ENCODE peak calls at places on chromosomes 3 and 15, in four cellular contexts. J, W, D and Z are unnamed samples.

GRCh38 chr3:156256256-156256655 is 135.9 kb downstream of the KCNAB1 start:
- DNase-seq in J (no peak), W (no peak), D (no peak), Z (no peak)

GRCh38 chr15:43390723-43391122 is 19.8 kb downstream of the TUBGCP4 start:
- DNase-seq in J (no peak), D (no peak), W (no peak), Z (no peak)

GRCh38 chr15:42157981-42158765 is 1.7 kb upstream of the PLA2G4F start:
- DNase-seq in W (peak; percentile 29), J (peak; percentile 54), D (no peak), Z (no peak)

GRCh38 chr15:63906266-63906584 is 72.5 kb upstream of the HERC1 start:
- DNase-seq in J (no peak), D (no peak), W (no peak), Z (no peak)

GRCh38 chr3:185630182-185630622 is 44.1 kb downstream of the SENP2 start:
- DNase-seq in J (peak; percentile 14), W (peak; percentile 48), D (peak; percentile 73), Z (peak; percentile 71)

GRCh38 chr15:39963806-39964205 is 29.9 kb downstream of the EIF2AK4 start:
- DNase-seq in W (no peak), D (no peak), J (no peak), Z (no peak)

GRCh38 chr3:159919873-159920272 is 68.8 kb upstream of the IL12A start:
- DNase-seq in J (peak; percentile 29), D (no peak), W (no peak), Z (no peak)

GRCh38 chr3:174955513-174956001 is 96.4 kb downstream of the NAALADL2 start:
- DNase-seq in J (peak; percentile 62), D (no peak), W (no peak), Z (no peak)

GRCh38 chr3:183189641-183190040 is 27.1 kb upstream of the LAMP3 start:
- DNase-seq in D (no peak), W (no peak), J (no peak), Z (no peak)

GRCh38 chr3:171056528-171056927 is 30.0 kb upstream of the SLC2A2 start:
- DNase-seq in J (peak; percentile 19), W (no peak), D (no peak), Z (no peak)

GRCh38 chr3:194250104-194251002 is 100.8 kb downstream of the CPN2 start:
- DNase-seq in D (peak; percentile 87), J (no peak), W (peak; percentile 67), Z (peak; percentile 92)

GRCh38 chr3:58647661-58648141 is 18.9 kb downstream of the FAM3D start:
- DNase-seq in D (no peak), W (no peak), J (peak; percentile 36), Z (no peak)

GRCh38 chr3:157089455-157090221 is 70.3 kb downstream of the CCNL1 start:
- DNase-seq in D (peak; percentile 27), W (peak; percentile 33), J (peak; percentile 35), Z (peak; percentile 52)

GRCh38 chr3:32848215-32848614 is 30.4 kb downstream of the TRIM71 start:
- DNase-seq in J (no peak), W (no peak), D (no peak), Z (no peak)

DNA sequence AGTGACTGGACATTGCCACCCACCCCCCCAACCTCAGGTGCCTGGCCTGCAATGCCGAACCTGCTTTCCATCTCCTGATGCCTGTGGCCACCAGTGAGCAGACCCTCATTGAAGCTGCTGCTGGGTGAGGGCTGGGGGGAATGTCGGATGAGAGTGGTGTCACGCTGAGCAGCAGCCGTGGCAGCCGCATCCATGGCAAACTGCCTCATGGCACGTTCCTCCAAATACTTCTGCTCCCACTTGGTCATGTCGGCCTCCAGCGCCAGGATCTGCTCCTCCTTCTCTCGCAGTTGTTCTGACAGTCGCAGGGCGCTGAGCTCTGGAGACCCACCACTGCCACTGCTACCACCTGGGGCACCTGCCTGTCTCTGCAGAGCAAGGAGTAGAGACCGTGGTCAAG is 14.2 kb downstream of the AMOTL2 start:
- DNase-seq in W (no peak), J (no peak), D (no peak), Z (peak; percentile 79)
- H3K4me1 ChIP-seq in W (peaks cover 47% of the 10 kb centered on the region), J (peaks cover 82% of the 10 kb centered on the region), D (peaks cover 79% of the 10 kb centered on the region), Z (peaks cover 57% of the 10 kb centered on the region)

DNA sequence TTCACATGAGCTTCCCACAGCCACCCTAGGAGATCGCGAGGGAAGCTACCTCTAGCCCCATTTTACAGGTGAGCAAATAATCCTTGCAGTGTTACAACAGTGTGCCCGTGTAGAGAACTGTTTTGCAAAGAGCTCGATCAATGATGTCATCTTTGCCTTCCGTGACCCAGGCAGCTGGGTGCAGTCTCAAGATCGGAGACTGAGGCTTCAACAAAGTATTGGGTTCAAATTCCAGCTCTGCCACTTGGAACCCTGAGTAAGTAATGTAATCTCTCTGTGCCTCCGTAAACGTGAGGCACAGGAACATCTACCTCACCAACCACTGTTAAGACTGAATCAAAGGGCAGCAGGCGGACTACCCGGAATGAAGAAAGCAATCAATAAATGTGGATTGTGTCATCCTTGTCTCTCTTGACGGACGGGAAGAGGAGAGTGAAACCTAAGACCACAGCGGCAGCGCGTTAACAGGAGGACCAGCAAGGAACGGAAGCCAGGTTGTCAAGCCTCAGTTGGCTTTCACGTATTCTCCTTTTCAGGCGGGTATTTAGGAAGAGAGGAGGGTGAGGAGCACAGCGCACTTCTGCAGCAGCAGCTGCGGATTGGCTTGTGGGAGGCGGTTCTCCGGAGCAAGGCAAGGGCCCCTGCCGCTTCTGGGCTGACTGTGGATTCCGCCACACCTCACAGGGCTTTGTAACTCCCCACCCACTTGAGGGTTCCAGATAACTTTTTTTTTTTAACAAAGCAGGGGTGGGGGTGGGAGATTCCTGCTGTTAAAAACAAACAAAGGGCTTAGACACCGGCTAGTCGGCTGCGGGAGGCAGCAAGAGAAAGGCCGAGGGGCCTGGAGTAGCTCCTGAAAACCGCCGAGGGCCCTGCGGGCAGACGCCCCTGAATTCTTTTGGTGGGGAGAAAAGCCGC is 1.5 kb upstream of the SMAD3 start:
- DNase-seq in D (peak; percentile 32), W (no peak), J (no peak), Z (peak; percentile 41)
- H3K4me3 ChIP-seq in D (no peak overlapping the region), W (no peak overlapping the region), J (no peak overlapping the region), Z (no peak overlapping the region)

GRCh38 chr3:152285509-152285908 is 16.8 kb downstream of the MBNL1 start:
- DNase-seq in W (no peak), J (no peak), D (no peak), Z (no peak)
- H3K4me1 ChIP-seq in W (peaks cover 10% of the 10 kb centered on the region), J (peaks cover 19% of the 10 kb centered on the region), D (peaks cover 68% of the 10 kb centered on the region), Z (peaks cover 6% of the 10 kb centered on the region)

GRCh38 chr15:67138946-67139855 is 73.8 kb downstream of the SMAD3 start:
- DNase-seq in W (no peak), D (no peak), J (no peak), Z (no peak)
- H3K4me3 ChIP-seq in W (peak overlapping the region; percentile 19), D (no peak overlapping the region), J (no peak overlapping the region), Z (peak overlapping the region; percentile 41)

DNA sequence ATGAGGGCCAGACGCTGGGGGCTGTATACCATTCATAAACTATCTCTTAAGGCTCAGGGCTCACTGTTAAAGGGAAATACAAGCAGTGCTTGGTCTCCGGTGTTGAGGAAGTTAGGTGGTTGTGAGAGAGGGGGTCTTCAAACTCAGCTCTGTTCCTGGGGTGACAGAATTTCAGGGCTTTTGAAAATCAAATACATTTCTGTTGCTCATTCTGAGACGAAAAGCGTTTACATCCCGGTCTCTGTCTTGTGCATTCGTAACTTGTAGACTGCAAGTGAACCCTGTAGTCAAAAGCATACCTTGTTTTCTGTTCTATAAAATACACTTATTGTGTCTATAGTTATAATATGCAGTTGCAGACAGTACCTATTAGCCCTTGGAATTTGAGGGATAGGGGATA is 1.7 kb downstream of the SLCO3A1 start:
- DNase-seq in D (no peak), J (no peak), W (no peak), Z (no peak)
- H3K4me1 ChIP-seq in D (peaks cover 51% of the 10 kb centered on the region), J (peaks cover 29% of the 10 kb centered on the region), W (peaks cover 14% of the 10 kb centered on the region), Z (peaks cover 27% of the 10 kb centered on the region)

GRCh38 chr15:65355173-65355982 is 22.4 kb downstream of the IGDCC3 start:
- DNase-seq in J (no peak), W (no peak), D (no peak), Z (peak; percentile 59)
- H3K4me3 ChIP-seq in J (peak overlapping the region; percentile 28), W (peak overlapping the region; percentile 8), D (peak overlapping the region; percentile 32), Z (peak overlapping the region; percentile 53)

GRCh38 chr15:101652098-101652782 is at the start of gene TM2D3:
- DNase-seq in W (peak; percentile 94), J (peak; percentile 92), D (peak; percentile 96), Z (peak; percentile 99)

GRCh38 chr15:101654191-101654590 is 2.0 kb upstream of the TM2D3 start:
- DNase-seq in J (no peak), W (no peak), D (no peak), Z (no peak)

GRCh38 chr15:101650145-101650544 is 2.0 kb downstream of the TM2D3 start:
- DNase-seq in W (no peak), J (no peak), D (no peak), Z (no peak)

GRCh38 chr15:101652783-101653430 is 726 bp upstream of the TM2D3 start:
- DNase-seq in D (no peak), J (peak; percentile 13), W (no peak), Z (peak; percentile 73)

DNA sequence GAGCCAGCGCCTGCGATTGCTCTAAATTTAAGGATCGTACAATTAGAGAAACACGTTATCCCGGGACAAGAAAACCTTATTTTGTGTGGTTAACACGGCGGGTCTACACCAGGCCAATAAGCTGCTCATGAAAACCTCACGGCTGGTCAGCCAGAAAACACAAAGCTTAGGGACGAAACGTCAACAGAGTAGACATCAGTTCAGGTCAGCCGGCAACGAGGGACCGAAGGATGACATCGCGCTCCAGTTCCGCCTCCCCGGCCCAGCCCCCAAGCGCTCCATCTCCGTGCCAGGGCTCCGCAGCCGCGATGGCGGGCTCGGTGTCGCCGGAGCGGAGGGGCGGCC is 456 bp downstream of the TM2D3 start:
- DNase-seq in W (peak; percentile 45), J (peak; percentile 43), D (no peak), Z (no peak)
- H3K4me1 ChIP-seq in W (peaks cover 6% of the 10 kb centered on the region), J (peaks cover 17% of the 10 kb centered on the region), D (peaks cover 28% of the 10 kb centered on the region), Z (peaks cover 5% of the 10 kb centered on the region)